ENCODE peak calls at places on chromosomes 16 and 17, in five cellular contexts. G is AG09309, M is NCI-H774, J is H1, L is kidney glomerular epithelial cell. A is an unnamed sample.

GRCh38 chr17:75830168-75831031 is 13.8 kb downstream of the UNC13D start:
- DNase-seq in G (no peak), M (no peak), J (peak), L (no peak), A (no peak)

GRCh38 chr17:37747222-37747621 is 2.4 kb upstream of the HNF1B start:
- DNase-seq in G (no peak), M (no peak), J (no peak), L (no peak), A (no peak)

GRCh38 chr17:74512624-74513084 is 18.6 kb downstream of the CD300LB start:
- DNase-seq in G (peak), M (no peak), J (no peak), L (peak), A (peak)

GRCh38 chr16:86508947-86509758 is 1.2 kb upstream of the FOXF1 start:
- DNase-seq in G (no peak), M (no peak), J (peak), L (no peak), A (no peak)

GRCh38 chr16:1918890-1919679 is 870 bp upstream of the HS3ST6 start:
- DNase-seq in G (no peak), M (no peak), J (no peak), L (no peak), A (no peak)

GRCh38 chr17:57257911-57258885 is 1.9 kb downstream of the MSI2 start:
- DNase-seq in G (no peak), M (no peak), J (peak), L (no peak), A (peak)

GRCh38 chr16:20415541-20415940 is 6.2 kb downstream of the ACSM5 start:
- DNase-seq in G (no peak), M (no peak), J (no peak), L (peak), A (no peak)

GRCh38 chr16:11236855-11237254 is 19.1 kb downstream of the SOCS1 start:
- DNase-seq in G (no peak), M (no peak), J (no peak), L (no peak), A (no peak)

GRCh38 chr16:48632137-48632774 is 22.3 kb upstream of the N4BP1 start:
- DNase-seq in G (no peak), M (no peak), J (peak), L (no peak), A (no peak)

GRCh38 chr16:54331241-54332002 is 44.8 kb upstream of the IRX3 start:
- DNase-seq in G (no peak), M (no peak), J (peak), L (no peak), A (no peak)

GRCh38 chr16:49601541-49601940 is 227.9 kb downstream of the C16orf78 start:
- DNase-seq in G (no peak), M (no peak), J (peak), L (no peak), A (no peak)

GRCh38 chr17:48144976-48145798 is 37.6 kb downstream of the SNX11 start:
- DNase-seq in G (no peak), M (no peak), J (no peak), L (no peak), A (no peak)

GRCh38 chr16:3175157-3176153 is 12.5 kb upstream of the OR1F1 start:
- DNase-seq in G (no peak), M (no peak), J (peak), L (peak), A (no peak)

GRCh38 chr17:37177234-37177633 is 198.6 kb upstream of the C17orf78 start:
- DNase-seq in G (no peak), M (peak), J (no peak), L (no peak), A (no peak)

A was measured in KBM-7.